ENCODE peak calls at places on chromosomes 11 and 22, in five cellular contexts. One of them, this sample, is unnamed.

GRCh38 chr11:81165164-81165563 is 1568.5 kb downstream of the FAM181B start:
- DNase-seq in GM23338: peak
- DNase-seq in CD8-positive, alpha-beta T cell: no peak
- DNase-seq in GM12865: no peak
- DNase-seq in fibroblast of mammary gland: no peak
- DNase-seq in this sample: no peak

GRCh38 chr22:26903030-26903856 is 245.9 kb downstream of the MIAT start:
- DNase-seq in GM23338: peak
- DNase-seq in CD8-positive, alpha-beta T cell: no peak
- DNase-seq in GM12865: no peak
- DNase-seq in fibroblast of mammary gland: no peak
- DNase-seq in this sample: no peak

GRCh38 chr11:102272047-102272824 is 45.0 kb upstream of the BIRC3 start:
- DNase-seq in GM23338: no peak
- DNase-seq in CD8-positive, alpha-beta T cell: no peak
- DNase-seq in GM12865: no peak
- DNase-seq in fibroblast of mammary gland: no peak
- DNase-seq in this sample: no peak

GRCh38 chr11:17010851-17011420 is 3.3 kb downstream of the PLEKHA7 start:
- DNase-seq in GM23338: peak
- DNase-seq in CD8-positive, alpha-beta T cell: no peak
- DNase-seq in GM12865: no peak
- DNase-seq in fibroblast of mammary gland: no peak
- DNase-seq in this sample: no peak

GRCh38 chr11:118870396-118871343 is 13.0 kb upstream of the CXCR5 start:
- DNase-seq in GM23338: peak
- DNase-seq in CD8-positive, alpha-beta T cell: no peak
- DNase-seq in GM12865: peak
- DNase-seq in fibroblast of mammary gland: peak
- DNase-seq in this sample: peak

GRCh38 chr22:17283423-17283822 is 64.2 kb upstream of the ADA2 start:
- DNase-seq in GM23338: peak
- DNase-seq in CD8-positive, alpha-beta T cell: no peak
- DNase-seq in GM12865: no peak
- DNase-seq in fibroblast of mammary gland: no peak
- DNase-seq in this sample: no peak

GRCh38 chr11:297666-298405 is 1.5 kb downstream of the IFITM5 start:
- DNase-seq in GM23338: no peak
- DNase-seq in CD8-positive, alpha-beta T cell: no peak
- DNase-seq in GM12865: peak
- DNase-seq in fibroblast of mammary gland: peak
- DNase-seq in this sample: no peak

GRCh38 chr11:129910360-129910759 is 15.0 kb upstream of the NFRKB start:
- DNase-seq in GM23338: peak
- DNase-seq in CD8-positive, alpha-beta T cell: no peak
- DNase-seq in GM12865: no peak
- DNase-seq in fibroblast of mammary gland: no peak
- DNase-seq in this sample: peak

GRCh38 chr11:62142921-62143320 is 19.1 kb downstream of the INCENP start:
- DNase-seq in GM23338: no peak
- DNase-seq in CD8-positive, alpha-beta T cell: no peak
- DNase-seq in GM12865: no peak
- DNase-seq in fibroblast of mammary gland: no peak
- DNase-seq in this sample: no peak

GRCh38 chr11:103367650-103368049 is 258.4 kb downstream of the DYNC2H1 start:
- DNase-seq in GM23338: no peak
- DNase-seq in CD8-positive, alpha-beta T cell: no peak
- DNase-seq in GM12865: no peak
- DNase-seq in fibroblast of mammary gland: peak
- DNase-seq in this sample: no peak

GRCh38 chr11:47249378-47249715 is 733 bp upstream of the ACP2 start:
- DNase-seq in GM23338: no peak
- DNase-seq in CD8-positive, alpha-beta T cell: no peak
- DNase-seq in GM12865: no peak
- DNase-seq in fibroblast of mammary gland: peak
- DNase-seq in this sample: no peak

GRCh38 chr11:61919841-61920631 is 2.7 kb upstream of the RAB3IL1 start:
- DNase-seq in GM23338: no peak
- DNase-seq in CD8-positive, alpha-beta T cell: no peak
- DNase-seq in GM12865: no peak
- DNase-seq in fibroblast of mammary gland: no peak
- DNase-seq in this sample: no peak

GRCh38 chr22:50035131-50035881 is 22.7 kb upstream of the IL17REL start:
- DNase-seq in GM23338: no peak
- DNase-seq in CD8-positive, alpha-beta T cell: no peak
- DNase-seq in GM12865: no peak
- DNase-seq in fibroblast of mammary gland: no peak
- DNase-seq in this sample: no peak

GRCh38 chr11:70506658-70506970 is 108.3 kb downstream of the CTTN start:
- DNase-seq in GM23338: no peak
- DNase-seq in CD8-positive, alpha-beta T cell: no peak
- DNase-seq in GM12865: no peak
- DNase-seq in fibroblast of mammary gland: no peak
- DNase-seq in this sample: no peak

GRCh38 chr11:77082838-77083552 is 16.2 kb downstream of the CAPN5 start:
- DNase-seq in GM23338: no peak
- DNase-seq in CD8-positive, alpha-beta T cell: no peak
- DNase-seq in GM12865: no peak
- DNase-seq in fibroblast of mammary gland: peak
- DNase-seq in this sample: peak

DNA sequence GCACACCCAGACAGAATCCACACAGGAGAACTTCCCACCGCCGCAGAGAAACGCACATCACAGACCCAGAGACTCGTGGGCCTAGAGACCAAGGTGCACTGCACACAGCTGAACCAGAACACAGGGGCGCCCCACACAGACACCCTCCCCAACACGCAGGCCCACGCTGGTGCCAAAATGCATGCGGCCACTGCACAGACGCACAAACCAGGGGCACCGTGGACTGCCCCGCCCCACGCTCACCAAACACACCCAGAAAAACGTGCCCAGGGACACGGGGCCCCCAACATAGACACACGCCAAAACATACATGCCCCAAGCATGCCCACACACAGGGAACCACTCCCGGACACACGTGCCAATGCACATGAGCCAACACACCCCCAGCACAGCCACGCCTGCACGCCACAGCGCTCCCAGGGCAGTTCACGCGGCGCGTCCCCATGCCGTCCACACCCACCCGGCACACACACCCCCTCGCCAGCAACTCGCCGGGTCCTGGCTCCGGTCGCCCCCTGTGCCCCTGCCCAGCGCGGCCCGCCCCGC is 7.8 kb downstream of the ELFN2 start:
- DNase-seq in GM23338: no peak
- DNase-seq in CD8-positive, alpha-beta T cell: no peak
- DNase-seq in GM12865: no peak
- DNase-seq in fibroblast of mammary gland: no peak
- DNase-seq in this sample: no peak
- H3K4me3 ChIP-seq in GM23338: peak
- H3K4me3 ChIP-seq in CD8-positive, alpha-beta T cell: peak
- H3K4me3 ChIP-seq in GM12865: no peak
- H3K4me3 ChIP-seq in fibroblast of mammary gland: no peak
- H3K4me3 ChIP-seq in this sample: peak

GRCh38 chr22:46386312-46386711 is 50.8 kb downstream of the TRMU start:
- DNase-seq in GM23338: peak
- DNase-seq in CD8-positive, alpha-beta T cell: no peak
- DNase-seq in GM12865: no peak
- DNase-seq in fibroblast of mammary gland: no peak
- DNase-seq in this sample: no peak
- TF ChIP-seq CTCF in GM23338: peak
- TF ChIP-seq CTCF in CD8-positive, alpha-beta T cell: no peak
- TF ChIP-seq CTCF in GM12865: no peak
- TF ChIP-seq CTCF in fibroblast of mammary gland: no peak
- TF ChIP-seq CTCF in this sample: no peak

DNA sequence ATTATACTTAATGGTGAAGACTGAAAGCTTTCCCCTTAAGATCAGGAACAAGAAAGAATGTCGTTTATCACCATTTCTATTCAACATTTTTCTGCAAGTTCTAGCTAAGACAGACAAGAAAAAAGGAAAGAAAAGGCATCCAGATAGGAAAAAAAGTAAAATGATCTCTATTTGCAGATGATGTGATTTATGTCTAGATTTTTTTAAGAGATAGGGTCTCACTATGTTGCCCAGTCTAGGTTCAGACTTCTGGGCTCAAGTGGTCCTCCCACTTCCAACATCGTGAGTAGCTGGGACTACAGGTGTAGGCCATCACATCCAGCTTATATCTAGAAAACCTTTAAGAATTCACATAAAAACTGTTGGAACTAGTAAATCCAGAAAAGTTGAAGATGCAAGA is 51.4 kb upstream of the ADORA2A start:
- DNase-seq in GM23338: no peak
- DNase-seq in CD8-positive, alpha-beta T cell: no peak
- DNase-seq in GM12865: no peak
- DNase-seq in fibroblast of mammary gland: no peak
- DNase-seq in this sample: no peak
- H3K4me3 ChIP-seq in GM23338: no peak
- H3K4me3 ChIP-seq in CD8-positive, alpha-beta T cell: no peak
- H3K4me3 ChIP-seq in GM12865: no peak
- H3K4me3 ChIP-seq in fibroblast of mammary gland: no peak
- H3K4me3 ChIP-seq in this sample: no peak

GRCh38 chr11:2139691-2140337 is 625 bp upstream of the IGF2 start:
- DNase-seq in GM23338: peak
- DNase-seq in CD8-positive, alpha-beta T cell: no peak
- DNase-seq in GM12865: no peak
- DNase-seq in fibroblast of mammary gland: no peak
- DNase-seq in this sample: no peak
- TF ChIP-seq CTCF in GM23338: peak
- TF ChIP-seq CTCF in CD8-positive, alpha-beta T cell: no peak
- TF ChIP-seq CTCF in GM12865: no peak
- TF ChIP-seq CTCF in fibroblast of mammary gland: no peak
- TF ChIP-seq CTCF in this sample: no peak

DNA sequence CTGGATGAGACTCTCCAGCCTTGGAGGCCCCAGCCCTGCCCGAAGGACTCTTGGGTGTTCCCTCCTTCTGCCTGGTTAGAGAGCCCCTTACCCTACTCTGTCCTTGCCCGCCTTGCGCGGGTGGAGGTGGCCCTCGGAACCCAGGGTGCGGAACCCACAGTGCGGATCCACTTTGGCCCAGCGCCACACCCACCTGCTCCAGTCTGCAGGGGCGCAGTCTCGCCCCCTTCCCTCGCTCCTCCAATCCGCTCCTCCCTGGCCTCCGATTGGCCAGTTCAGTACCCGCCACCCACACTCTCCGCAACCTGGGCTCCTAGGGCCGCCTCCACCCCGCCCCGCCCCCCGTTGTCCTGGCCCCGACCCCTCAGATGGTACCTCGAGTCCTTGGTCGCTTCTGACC is 2.4 kb downstream of the CAPN1 start:
- DNase-seq in GM23338: peak
- DNase-seq in CD8-positive, alpha-beta T cell: no peak
- DNase-seq in GM12865: no peak
- DNase-seq in fibroblast of mammary gland: no peak
- DNase-seq in this sample: no peak
- H3K4me3 ChIP-seq in GM23338: peak
- H3K4me3 ChIP-seq in CD8-positive, alpha-beta T cell: no peak
- H3K4me3 ChIP-seq in GM12865: no peak
- H3K4me3 ChIP-seq in fibroblast of mammary gland: no peak
- H3K4me3 ChIP-seq in this sample: no peak

DNA sequence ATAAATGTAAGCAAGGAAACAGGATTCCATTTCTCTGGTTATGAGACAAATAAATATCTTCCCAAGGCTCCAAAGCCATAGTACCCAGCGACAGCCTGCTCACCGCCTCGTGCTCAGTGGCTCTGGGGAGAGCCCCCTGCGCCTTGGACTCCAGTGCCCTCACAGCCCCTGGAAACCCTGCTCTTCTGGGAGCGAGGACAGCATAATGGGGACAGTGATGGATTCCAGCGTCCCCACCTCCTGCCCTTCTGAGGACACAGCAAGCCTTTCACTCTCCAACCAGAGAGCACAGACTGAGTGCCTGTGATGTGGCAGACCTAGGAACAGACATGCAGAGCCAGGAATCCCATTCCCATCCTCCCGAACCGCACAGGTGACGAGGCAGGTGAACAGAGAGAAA is 660.8 kb downstream of the TBC1D22A start:
- DNase-seq in GM23338: no peak
- DNase-seq in CD8-positive, alpha-beta T cell: no peak
- DNase-seq in GM12865: no peak
- DNase-seq in fibroblast of mammary gland: no peak
- DNase-seq in this sample: no peak
- TF ChIP-seq CTCF in GM23338: no peak
- TF ChIP-seq CTCF in CD8-positive, alpha-beta T cell: no peak
- TF ChIP-seq CTCF in GM12865: no peak
- TF ChIP-seq CTCF in fibroblast of mammary gland: no peak
- TF ChIP-seq CTCF in this sample: no peak

GRCh38 chr22:35399114-35399677 is 744 bp upstream of the MCM5 start:
- DNase-seq in GM23338: peak
- DNase-seq in CD8-positive, alpha-beta T cell: no peak
- DNase-seq in GM12865: peak
- DNase-seq in fibroblast of mammary gland: no peak
- DNase-seq in this sample: no peak
- H3K4me3 ChIP-seq in GM23338: peak
- H3K4me3 ChIP-seq in CD8-positive, alpha-beta T cell: peak
- H3K4me3 ChIP-seq in GM12865: peak
- H3K4me3 ChIP-seq in fibroblast of mammary gland: peak
- H3K4me3 ChIP-seq in this sample: peak

This sample was measured in choroid plexus epithelial cell.